ENCODE peak calls at places on chromosome 13, in five cellular contexts. D, M, U, Y and V are unnamed samples.

GRCh38 chr13:98285852-98286594 is 109.0 kb upstream of the RNF113B start:
- DNase-seq in D (no peak), M (no peak), U (no peak), Y (no peak), V (no peak)

GRCh38 chr13:111866731-111867245 is 200.2 kb upstream of the SOX1 start:
- DNase-seq in D (no peak), M (no peak), U (no peak), Y (no peak), V (no peak)

GRCh38 chr13:22961835-22962537 is 218.8 kb upstream of the SGCG start:
- DNase-seq in D (no peak), M (no peak), U (no peak), Y (no peak), V (no peak)

GRCh38 chr13:66425741-66426140 is 804.4 kb downstream of the PCDH9 start:
- DNase-seq in D (no peak), M (no peak), U (peak; percentile 26), Y (peak; percentile 36), V (peak; percentile 44)

GRCh38 chr13:80428344-80429096 is 87.6 kb upstream of the SPRY2 start:
- DNase-seq in D (no peak), M (no peak), U (no peak), Y (no peak), V (no peak)

GRCh38 chr13:38045278-38046048 is 175.9 kb upstream of the TRPC4 start:
- DNase-seq in D (no peak), M (no peak), U (peak; percentile 37), Y (peak; percentile 17), V (peak; percentile 79)

GRCh38 chr13:24035411-24035810 is 125.1 kb upstream of the SPATA13 start:
- DNase-seq in D (no peak), M (no peak), U (no peak), Y (no peak), V (no peak)

GRCh38 chr13:102021777-102022176 is 380.1 kb downstream of the FGF14 start:
- DNase-seq in D (no peak), M (no peak), U (no peak), Y (no peak), V (no peak)

GRCh38 chr13:91740811-91741210 is 342.4 kb downstream of the GPC5 start:
- DNase-seq in D (no peak), M (no peak), U (no peak), Y (no peak), V (no peak)

GRCh38 chr13:64912141-64912540 is 2318.0 kb downstream of the PCDH9 start:
- DNase-seq in D (no peak), M (no peak), U (peak; percentile 66), Y (peak; percentile 58), V (peak; percentile 69)

GRCh38 chr13:97976551-97977375 is 23.3 kb downstream of the IPO5 start:
- DNase-seq in D (no peak), M (peak; percentile 47), U (no peak), Y (peak; percentile 73), V (no peak)

GRCh38 chr13:112619730-112620639 is 32.0 kb upstream of the TUBGCP3 start:
- DNase-seq in D (peak; percentile 38), M (no peak), U (peak; percentile 25), Y (no peak), V (peak; percentile 22)

GRCh38 chr13:25839356-25839755 is 212.5 kb downstream of the SHISA2 start:
- DNase-seq in D (no peak), M (no peak), U (no peak), Y (no peak), V (no peak)

GRCh38 chr13:86960876-86961275 is 710.3 kb upstream of the SLITRK5 start:
- DNase-seq in D (no peak), M (no peak), U (peak; percentile 63), Y (no peak), V (peak; percentile 35)

GRCh38 chr13:110949628-110950027 is 34.8 kb upstream of the ANKRD10 start:
- DNase-seq in D (no peak), M (no peak), U (no peak), Y (no peak), V (no peak)

GRCh38 chr13:110838867-110839538 is 75.9 kb downstream of the ANKRD10 start:
- DNase-seq in D (no peak), M (no peak), U (no peak), Y (no peak), V (no peak)

GRCh38 chr13:28338202-28338601 is 156.7 kb downstream of the FLT1 start:
- DNase-seq in D (no peak), M (no peak), U (peak; percentile 24), Y (no peak), V (no peak)

GRCh38 chr13:98108330-98108729 is 34.6 kb upstream of the FARP1 start:
- DNase-seq in D (no peak), M (no peak), U (no peak), Y (peak; percentile 7), V (no peak)

GRCh38 chr13:114258589-114258988 is 22.8 kb upstream of the UPF3A start:
- DNase-seq in D (no peak), M (no peak), U (no peak), Y (no peak), V (no peak)
- H3K4me3 ChIP-seq in D (no peak overlapping the region), M (no peak overlapping the region), U (no peak overlapping the region), Y (no peak overlapping the region), V (no peak overlapping the region)

GRCh38 chr13:40114305-40114896 is 458.9 kb downstream of the COG6 start:
- DNase-seq in D (no peak), M (no peak), U (no peak), Y (no peak), V (no peak)

GRCh38 chr13:40103864-40104263 is 448.4 kb downstream of the COG6 start:
- DNase-seq in D (no peak), M (no peak), U (no peak), Y (no peak), V (no peak)

GRCh38 chr13:40113644-40114304 is 458.3 kb downstream of the COG6 start:
- DNase-seq in D (no peak), M (no peak), U (no peak), Y (no peak), V (peak; percentile 61)

DNA sequence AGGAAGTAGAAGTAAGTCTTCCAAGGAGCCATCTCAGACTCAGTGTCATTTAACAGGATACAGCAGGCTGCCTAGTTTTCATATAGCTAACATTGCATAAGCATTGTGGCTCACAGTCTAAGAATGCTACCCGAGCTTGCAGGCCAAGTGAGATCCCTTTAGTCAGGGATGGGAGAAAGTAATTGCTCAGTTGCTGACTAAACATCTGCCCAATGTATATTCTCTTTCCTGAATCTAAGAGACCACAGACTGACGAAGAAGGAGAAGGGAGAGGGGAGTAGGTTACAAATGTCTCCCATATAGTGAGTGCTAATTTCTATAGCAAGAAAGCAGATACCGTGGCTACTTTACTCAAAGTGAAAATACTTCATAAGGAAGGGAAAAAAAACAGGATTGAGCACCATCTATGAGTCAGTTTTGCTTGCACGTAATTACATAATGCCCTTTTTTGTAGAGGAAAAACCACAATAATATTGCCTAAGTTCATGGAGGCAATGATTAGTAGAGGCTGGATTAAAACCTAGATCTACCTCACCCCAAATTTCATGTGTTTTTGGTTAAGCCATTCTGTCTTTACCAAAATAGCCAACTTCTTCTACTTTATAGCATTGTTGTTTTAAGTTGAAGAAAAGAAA is 454.0 kb downstream of the COG6 start:
- DNase-seq in D (no peak), M (no peak), U (peak; percentile 92), Y (peak; percentile 50), V (peak; percentile 98)
- H3K4me3 ChIP-seq in D (no peak overlapping the region), M (no peak overlapping the region), U (no peak overlapping the region), Y (peak overlapping the region; percentile 51), V (peak overlapping the region; percentile 14)

GRCh38 chr13:109746364-109746763 is 40.0 kb downstream of the IRS2 start:
- DNase-seq in D (no peak), M (no peak), U (no peak), Y (no peak), V (no peak)

GRCh38 chr13:109743706-109744453 is 42.5 kb downstream of the IRS2 start:
- DNase-seq in D (no peak), M (no peak), U (peak; percentile 67), Y (peak; percentile 62), V (peak; percentile 89)

GRCh38 chr13:109745060-109745459 is 41.3 kb downstream of the IRS2 start:
- DNase-seq in D (no peak), M (no peak), U (no peak), Y (no peak), V (no peak)

GRCh38 chr13:109745702-109746101 is 40.7 kb downstream of the IRS2 start:
- DNase-seq in D (no peak), M (no peak), U (no peak), Y (no peak), V (no peak)

GRCh38 chr13:109744512-109745051 is 41.8 kb downstream of the IRS2 start:
- DNase-seq in D (peak; percentile 56), M (no peak), U (peak; percentile 75), Y (no peak), V (peak; percentile 97)
- H3K4me3 ChIP-seq in D (peak overlapping the region; percentile 17), M (no peak overlapping the region), U (no peak overlapping the region), Y (no peak overlapping the region), V (peak overlapping the region; percentile 7)

DNA sequence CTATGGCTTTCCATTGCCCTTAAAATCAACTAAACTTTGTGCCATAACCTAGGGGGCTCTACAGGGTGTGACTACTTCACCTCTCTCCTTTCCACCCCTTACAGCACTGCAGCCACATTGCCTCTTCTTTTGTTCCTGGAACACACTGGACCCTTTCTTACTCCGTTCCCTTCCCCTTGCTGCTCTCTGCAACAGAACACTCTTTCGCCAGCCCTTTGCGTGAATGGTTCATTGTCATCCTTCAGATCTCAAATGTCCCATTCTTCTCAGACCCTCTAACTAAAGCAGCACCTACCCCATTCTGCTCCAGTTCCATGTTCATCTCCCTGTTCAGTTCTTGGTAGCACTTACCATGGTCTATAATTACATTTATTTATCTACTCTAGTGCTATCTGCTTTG is 208.3 kb downstream of the OXGR1 start:
- DNase-seq in D (no peak), M (no peak), U (no peak), Y (no peak), V (no peak)
- H3K4me3 ChIP-seq in D (no peak overlapping the region), M (no peak overlapping the region), U (no peak overlapping the region), Y (no peak overlapping the region), V (no peak overlapping the region)

GRCh38 chr13:50124536-50125305 is 109.5 kb downstream of the KCNRG start:
- DNase-seq in D (peak; percentile 97), M (peak; percentile 99), U (peak; percentile 70), Y (peak; percentile 98), V (peak; percentile 66)
- H3K4me3 ChIP-seq in D (peak overlapping the region; percentile 100), M (peak overlapping the region; percentile 65), U (peak overlapping the region; percentile 63), Y (peak overlapping the region; percentile 95), V (peak overlapping the region; percentile 98)

GRCh38 chr13:62305758-62306157 is 890.1 kb upstream of the PCDH20 start:
- DNase-seq in D (no peak), M (no peak), U (no peak), Y (no peak), V (no peak)
- H3K4me3 ChIP-seq in D (peak overlapping the region; percentile 12), M (no peak overlapping the region), U (no peak overlapping the region), Y (peak overlapping the region; percentile 72), V (no peak overlapping the region)

DNA sequence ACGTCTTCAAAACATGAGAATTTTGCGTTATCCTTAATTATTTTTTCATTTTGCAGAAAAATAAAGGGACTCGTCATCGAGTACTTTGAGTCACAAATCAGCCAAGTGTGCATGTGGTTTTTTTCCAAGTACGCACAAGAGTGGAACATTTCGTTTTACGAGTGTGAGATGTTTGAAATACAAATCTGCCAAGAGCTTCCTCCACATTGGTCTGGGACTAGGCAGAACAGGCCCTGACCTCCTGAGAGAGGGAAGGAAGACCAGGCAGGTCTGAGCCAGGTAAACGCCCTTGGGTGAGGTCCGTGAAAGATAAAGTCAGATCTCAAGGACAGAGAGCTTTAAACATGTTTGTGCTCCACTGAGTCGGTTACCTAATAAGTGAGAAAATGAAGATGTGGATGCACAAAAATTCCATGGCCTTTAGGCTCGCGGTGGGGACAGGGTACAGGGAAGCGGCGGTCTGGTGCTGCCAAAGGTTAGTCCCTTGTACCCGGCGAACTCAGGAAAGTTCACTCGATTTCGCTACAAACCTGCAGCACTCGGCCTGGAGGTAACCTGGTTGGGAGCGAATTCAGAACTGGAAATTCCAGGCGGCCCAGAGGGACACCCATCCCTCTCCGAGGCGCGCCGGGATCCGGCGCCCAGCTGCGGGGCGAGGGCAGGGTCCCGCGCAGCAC is 448 bp upstream of the ITM2B start:
- DNase-seq in D (no peak), M (no peak), U (peak; percentile 15), Y (no peak), V (no peak)
- H3K4me3 ChIP-seq in D (peak overlapping the region; percentile 100), M (peak overlapping the region; percentile 65), U (peak overlapping the region; percentile 79), Y (peak overlapping the region; percentile 98), V (peak overlapping the region; percentile 99)